ENCODE peak calls at places on chromosome 1, in eight cellular contexts. D is thyroid gland; M is heart left ventricle; X is IMR-90; K is prostate gland; E is CD8-positive, alpha-beta T cell; J is stomach; R is PC-3. L is an unnamed sample. For H3K4me1, the result is how much of the 10 kb centered on the place peaks cover.

GRCh38 chr1:2801046-2801445 is 447 bp downstream of the TTC34 start:
- DNase-seq in E (no peak), J (no peak), D (no peak), R (no peak), X (no peak), M (no peak), K (no peak), L (no peak)

GRCh38 chr1:19096036-19096833 is 113.8 kb downstream of the UBR4 start:
- DNase-seq in E (peak), R (peak), J (peak), M (peak), K (peak), X (peak), D (peak), L (peak)

GRCh38 chr1:34408011-34408410 is 231.3 kb downstream of the C1orf94 start:
- DNase-seq in X (no peak), R (no peak), E (no peak), M (no peak), J (no peak), D (no peak), K (no peak), L (no peak)

GRCh38 chr1:181014431-181015257 is 8.0 kb downstream of the STX6 start:
- DNase-seq in X (no peak), K (no peak), M (no peak), E (no peak), R (no peak), J (no peak), D (no peak), L (no peak)

GRCh38 chr1:7732331-7732730 is 38.8 kb upstream of the VAMP3 start:
- DNase-seq in E (no peak), K (no peak), D (no peak), J (no peak), X (no peak), M (no peak), R (no peak), L (no peak)

GRCh38 chr1:75797273-75797588 is 549 bp downstream of the MSH4 start:
- DNase-seq in E (no peak), X (no peak), K (no peak), D (no peak), M (no peak), J (no peak), R (no peak), L (no peak)

GRCh38 chr1:61370177-61370907 is 288.0 kb downstream of the NFIA start:
- DNase-seq in J (no peak), X (no peak), K (no peak), M (no peak), R (no peak), E (no peak), D (no peak), L (no peak)

GRCh38 chr1:210123924-210124589 is 108.5 kb upstream of the SERTAD4 start:
- DNase-seq in R (peak), J (no peak), D (no peak), X (peak), K (no peak), M (no peak), E (no peak), L (no peak)

GRCh38 chr1:160797861-160798273 is 1.9 kb downstream of the LY9 start:
- DNase-seq in D (no peak), M (no peak), J (peak), K (no peak), X (no peak), R (peak), E (peak), L (no peak)

GRCh38 chr1:112524251-112524650 is 15.5 kb downstream of the WNT2B start:
- DNase-seq in E (no peak), X (no peak), J (no peak), R (no peak), M (peak), D (no peak), K (no peak), L (no peak)

GRCh38 chr1:227330709-227331108 is 12.4 kb upstream of the CDC42BPA start:
- DNase-seq in X (peak), R (no peak), M (no peak), D (no peak), K (no peak), J (no peak), E (no peak), L (no peak)

GRCh38 chr1:32500387-32501209 is 35.7 kb downstream of the ZBTB8B start:
- DNase-seq in D (peak), X (peak), K (peak), R (peak), M (peak), E (no peak), J (peak), L (peak)

GRCh38 chr1:231420959-231421615 is 1.0 kb downstream of the EGLN1 start:
- DNase-seq in D (peak), M (peak), X (peak), K (peak), R (peak), J (peak), E (peak), L (peak)

GRCh38 chr1:202615501-202616354 is 94.5 kb downstream of the SYT2 start:
- DNase-seq in D (no peak), J (no peak), R (peak), K (no peak), X (peak), M (peak), E (no peak), L (no peak)

DNA sequence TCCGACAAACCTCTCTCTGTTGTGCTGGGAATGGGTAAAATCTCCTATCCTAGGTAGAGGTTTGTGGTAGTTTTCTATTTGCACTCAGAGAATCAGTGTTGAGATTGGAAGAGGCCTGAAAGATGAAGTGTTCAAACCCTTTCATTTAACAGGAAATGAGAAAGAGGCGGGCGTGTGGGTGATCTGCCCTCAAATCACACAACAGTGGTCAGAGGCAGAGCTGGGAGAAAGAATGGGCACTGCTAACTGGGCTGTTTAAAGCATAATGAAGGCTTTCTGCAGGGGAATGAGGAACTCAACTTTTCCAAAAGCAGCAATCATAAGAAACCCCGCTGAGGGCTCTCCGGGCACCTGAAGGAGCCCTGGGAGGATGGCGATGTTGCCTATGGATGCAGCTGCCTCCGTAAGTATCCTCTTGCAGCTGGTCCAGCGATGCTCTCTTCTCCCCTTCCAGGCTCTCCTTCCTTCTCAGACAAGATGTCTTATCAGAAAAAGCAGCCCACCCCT is 1.0 kb downstream of the LORICRIN start:
- DNase-seq in X (no peak), D (no peak), R (no peak), J (no peak), K (no peak), E (no peak), M (no peak), L (no peak)
- H3K4me3 ChIP-seq in X (no peak), D (no peak), R (no peak), J (peak), K (peak), E (no peak), M (peak), L (no peak)

GRCh38 chr1:154856544-154856943 is 13.5 kb downstream of the KCNN3 start:
- DNase-seq in D (no peak), X (no peak), J (no peak), K (no peak), R (no peak), M (no peak), E (no peak), L (no peak)

GRCh38 chr1:154857022-154857421 is 13.1 kb downstream of the KCNN3 start:
- DNase-seq in X (no peak), M (no peak), D (no peak), K (no peak), E (no peak), R (no peak), J (no peak), L (no peak)

GRCh38 chr1:154857441-154858215 is 12.5 kb downstream of the KCNN3 start:
- DNase-seq in J (no peak), M (no peak), R (no peak), E (no peak), D (no peak), X (no peak), K (no peak), L (no peak)

GRCh38 chr1:154855186-154855585 is 14.9 kb downstream of the KCNN3 start:
- DNase-seq in J (no peak), D (no peak), E (no peak), M (no peak), R (peak), X (peak), K (no peak), L (no peak)

GRCh38 chr1:154856049-154856448 is 14.0 kb downstream of the KCNN3 start:
- DNase-seq in E (no peak), R (no peak), M (no peak), D (no peak), J (no peak), X (no peak), K (no peak), L (peak)
- H3K4me1 ChIP-seq in E (under half), R (under half), M (under half), D (under half), J (under half), X (under half), K (under half), L (under half)

DNA sequence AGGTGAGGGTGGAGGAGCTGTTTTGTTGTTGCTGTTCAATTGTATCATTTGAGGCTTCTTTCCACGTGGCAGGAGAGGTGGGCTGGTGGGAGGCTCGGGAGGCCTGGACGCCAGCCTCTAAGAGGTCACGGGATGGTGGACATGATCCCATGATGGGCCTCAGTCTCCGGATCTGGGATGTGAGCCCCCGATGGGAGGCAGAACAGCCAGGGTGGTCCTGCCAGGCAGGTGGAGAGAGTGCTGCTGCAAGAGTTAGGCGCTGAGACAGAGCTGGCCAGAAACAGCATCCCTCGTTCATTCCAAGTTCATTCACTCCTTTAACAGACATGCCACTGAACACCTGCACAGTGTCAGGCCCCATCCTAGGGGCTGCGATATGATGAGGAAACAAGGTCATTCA is 41.1 kb upstream of the POU3F1 start:
- DNase-seq in M (no peak), K (no peak), J (no peak), D (no peak), X (no peak), R (no peak), E (no peak), L (no peak)
- TF ChIP-seq CTCF in M (no peak), K (no peak), J (no peak), D (no peak), X (no peak), R (no peak), E (no peak), L (no peak)

DNA sequence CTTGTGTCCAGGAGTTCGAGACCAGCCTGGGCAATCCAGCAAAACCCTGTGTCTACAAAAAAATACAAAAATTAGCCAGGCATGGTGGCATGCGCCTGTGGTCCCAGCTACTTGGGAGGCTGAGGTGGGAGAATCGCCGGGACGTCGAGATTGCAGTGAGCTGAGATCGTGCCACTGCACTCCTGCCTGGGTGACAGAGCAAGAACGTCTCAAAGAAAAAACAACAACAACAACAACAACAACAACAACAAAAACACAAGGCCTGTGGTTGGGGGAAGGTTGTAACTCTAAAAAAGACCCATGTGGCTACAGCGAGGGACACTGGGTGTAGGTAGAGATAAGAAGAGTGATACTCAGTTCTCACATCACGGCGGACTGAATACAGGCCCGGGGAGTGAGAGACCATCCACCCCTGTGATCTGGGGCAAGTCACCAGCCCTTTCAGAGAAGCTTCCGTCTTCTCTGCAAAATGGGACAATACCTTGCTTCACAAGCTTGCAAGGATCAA is 848 bp upstream of the CDC42 start:
- DNase-seq in D (no peak), X (no peak), K (no peak), J (no peak), E (no peak), R (no peak), M (no peak), L (no peak)
- H3K4me3 ChIP-seq in D (no peak), X (no peak), K (no peak), J (no peak), E (peak), R (peak), M (peak), L (no peak)

GRCh38 chr1:54410359-54410758 is 4.2 kb upstream of the SSBP3 start:
- DNase-seq in X (no peak), R (no peak), K (no peak), D (no peak), J (no peak), E (no peak), M (no peak), L (no peak)

GRCh38 chr1:54407957-54408700 is 1.9 kb upstream of the SSBP3 start:
- DNase-seq in E (no peak), M (no peak), J (no peak), D (no peak), R (peak), K (no peak), X (peak), L (no peak)

GRCh38 chr1:54407201-54407956 is 1.2 kb upstream of the SSBP3 start:
- DNase-seq in R (peak), D (peak), J (peak), E (peak), M (peak), K (peak), X (peak), L (peak)

GRCh38 chr1:54408701-54409066 is 2.5 kb upstream of the SSBP3 start:
- DNase-seq in R (no peak), J (no peak), D (no peak), E (no peak), M (no peak), K (no peak), X (no peak), L (no peak)

GRCh38 chr1:54409156-54410142 is 3.3 kb upstream of the SSBP3 start:
- DNase-seq in R (no peak), D (no peak), X (no peak), J (peak), E (no peak), K (no peak), M (no peak), L (no peak)
- H3K4me1 ChIP-seq in R (under half), D (under half), X (under half), J (under half), E (under half), K (under half), M (under half), L (under half)

L was measured in BE2C.